ENCODE peak calls at places on chromosomes 2 and 18, in eight cellular contexts. S, B, Q, I, U, A, O and D are unnamed samples.

GRCh38 chr18:4831791-4832375 is 365.2 kb downstream of the AKAIN1 start:
- DNase-seq in O (no peak), A (no peak), B (no peak), S (no peak), U (no peak), I (no peak), Q (no peak), D (no peak)

GRCh38 chr18:1296237-1296636 is 391.6 kb downstream of the ADCYAP1 start:
- DNase-seq in U (no peak), O (no peak), A (no peak), I (no peak), S (no peak), Q (no peak), B (no peak), D (no peak)

GRCh38 chr2:231367178-231367577 is 28.3 kb upstream of the B3GNT7 start:
- DNase-seq in I (no peak), O (peak), S (no peak), U (no peak), B (no peak), Q (no peak), A (no peak), D (no peak)

GRCh38 chr2:240597054-240597418 is 10.5 kb downstream of the CAPN10 start:
- DNase-seq in Q (no peak), I (no peak), B (no peak), U (no peak), A (no peak), S (no peak), O (peak), D (peak)

GRCh38 chr2:88081924-88082609 is 14.4 kb downstream of the SMYD1 start:
- DNase-seq in I (no peak), O (no peak), A (no peak), U (no peak), Q (no peak), B (no peak), S (no peak), D (no peak)

GRCh38 chr18:70491734-70492348 is 203.0 kb downstream of the SOCS6 start:
- DNase-seq in A (peak), O (peak), B (peak), S (no peak), Q (peak), I (peak), U (no peak), D (peak)

GRCh38 chr2:216492951-216493685 is 5.5 kb upstream of the RPL37A start:
- DNase-seq in O (no peak), B (peak), S (no peak), I (no peak), A (no peak), Q (no peak), U (no peak), D (no peak)

GRCh38 chr2:52639692-52640091 is 1127.9 kb upstream of the CHAC2 start:
- DNase-seq in B (no peak), S (no peak), Q (no peak), A (no peak), I (no peak), O (no peak), U (no peak), D (no peak)

GRCh38 chr18:56902653-56903052 is 244.2 kb upstream of the BOD1L2 start:
- DNase-seq in B (no peak), U (no peak), Q (no peak), I (no peak), A (no peak), O (no peak), S (no peak), D (no peak)

GRCh38 chr2:1986166-1986565 is 241.9 kb upstream of the PXDN start:
- DNase-seq in S (no peak), O (no peak), Q (no peak), A (no peak), U (no peak), I (no peak), B (no peak), D (no peak)

GRCh38 chr2:101806123-101806522 is 108.6 kb downstream of the MAP4K4 start:
- DNase-seq in Q (no peak), I (peak), A (no peak), U (no peak), B (peak), O (peak), S (no peak), D (no peak)

GRCh38 chr2:47225061-47225783 is 70.1 kb upstream of the STPG4 start:
- DNase-seq in U (no peak), A (no peak), Q (peak), O (no peak), B (peak), I (peak), S (peak), D (no peak)

GRCh38 chr2:204114294-204114693 is 177.7 kb downstream of the ICOS start:
- DNase-seq in O (no peak), S (no peak), I (no peak), A (no peak), Q (peak), B (no peak), U (no peak), D (no peak)

GRCh38 chr2:233130024-233130423 is 69.9 kb downstream of the INPP5D start:
- DNase-seq in U (no peak), I (no peak), B (no peak), S (no peak), Q (no peak), O (no peak), A (no peak), D (no peak)

GRCh38 chr2:224884188-224884587 is 158.1 kb downstream of the DOCK10 start:
- DNase-seq in Q (peak), S (no peak), A (no peak), B (peak), I (no peak), U (peak), O (no peak), D (no peak)

GRCh38 chr18:21912339-21913239 is 172.0 kb downstream of the MIB1 start:
- DNase-seq in A (no peak), S (no peak), O (no peak), I (no peak), U (no peak), B (no peak), Q (no peak), D (no peak)